ENCODE peak calls at places on chromosomes 16 and 17, in four cellular contexts. One of them, this sample, is unnamed.

GRCh38 chr17:45265823-45266222 is 3.9 kb upstream of the SPATA32 start:
- DNase-seq in spleen: no peak
- DNase-seq in GM12891: no peak
- DNase-seq in stomach: no peak
- DNase-seq in this sample: no peak

GRCh38 chr16:73031155-73031866 is 16.6 kb downstream of the ZFHX3 start:
- DNase-seq in spleen: no peak
- DNase-seq in GM12891: no peak
- DNase-seq in stomach: no peak
- DNase-seq in this sample: no peak

GRCh38 chr16:23317266-23317661 is 15.2 kb downstream of the SCNN1B start:
- DNase-seq in spleen: no peak
- DNase-seq in GM12891: no peak
- DNase-seq in stomach: peak
- DNase-seq in this sample: no peak

GRCh38 chr17:9402590-9403199 is 172.9 kb downstream of the STX8 start:
- DNase-seq in spleen: no peak
- DNase-seq in GM12891: no peak
- DNase-seq in stomach: no peak
- DNase-seq in this sample: peak

GRCh38 chr17:40018211-40019121 is 3.2 kb downstream of the CSF3 start:
- DNase-seq in spleen: no peak
- DNase-seq in GM12891: no peak
- DNase-seq in stomach: no peak
- DNase-seq in this sample: no peak

GRCh38 chr16:21339927-21340326 is 61.8 kb upstream of the CRYM start:
- DNase-seq in spleen: no peak
- DNase-seq in GM12891: no peak
- DNase-seq in stomach: no peak
- DNase-seq in this sample: no peak

GRCh38 chr16:48559462-48560211 is 50.3 kb downstream of the N4BP1 start:
- DNase-seq in spleen: no peak
- DNase-seq in GM12891: no peak
- DNase-seq in stomach: no peak
- DNase-seq in this sample: no peak

GRCh38 chr17:80892019-80892855 is 99.4 kb upstream of the CHMP6 start:
- DNase-seq in spleen: peak
- DNase-seq in GM12891: no peak
- DNase-seq in stomach: no peak
- DNase-seq in this sample: peak

GRCh38 chr17:266219-266618 is 84.8 kb upstream of the DOC2B start:
- DNase-seq in spleen: peak
- DNase-seq in GM12891: no peak
- DNase-seq in stomach: peak
- DNase-seq in this sample: no peak

GRCh38 chr17:75808905-75809621 is 24.5 kb downstream of the UNK start:
- DNase-seq in spleen: peak
- DNase-seq in GM12891: peak
- DNase-seq in stomach: peak
- DNase-seq in this sample: no peak

GRCh38 chr17:38457577-38458371 is 29.5 kb downstream of the ARHGAP23 start:
- DNase-seq in spleen: no peak
- DNase-seq in GM12891: no peak
- DNase-seq in stomach: no peak
- DNase-seq in this sample: no peak

GRCh38 chr16:3861808-3862451 is 18.6 kb downstream of the CREBBP start:
- DNase-seq in spleen: peak
- DNase-seq in GM12891: no peak
- DNase-seq in stomach: no peak
- DNase-seq in this sample: no peak

GRCh38 chr17:81379523-81379942 is 15.7 kb upstream of the BAHCC1 start:
- DNase-seq in spleen: peak
- DNase-seq in GM12891: no peak
- DNase-seq in stomach: peak
- DNase-seq in this sample: peak

GRCh38 chr16:2966043-2966802 is 2.1 kb downstream of the KREMEN2 start:
- DNase-seq in spleen: peak
- DNase-seq in GM12891: no peak
- DNase-seq in stomach: no peak
- DNase-seq in this sample: no peak

GRCh38 chr17:39688475-39688835 is 598 bp upstream of the PGAP3 start:
- DNase-seq in spleen: no peak
- DNase-seq in GM12891: no peak
- DNase-seq in stomach: no peak
- DNase-seq in this sample: no peak

GRCh38 chr17:74742153-74742515 is 5.1 kb downstream of the RAB37 start:
- DNase-seq in spleen: peak
- DNase-seq in GM12891: no peak
- DNase-seq in stomach: no peak
- DNase-seq in this sample: no peak

GRCh38 chr16:6066601-6067000 is 969.0 kb upstream of the EEF2KMT start:
- DNase-seq in spleen: no peak
- DNase-seq in GM12891: no peak
- DNase-seq in stomach: no peak
- DNase-seq in this sample: no peak

GRCh38 chr17:1972429-1973160 is 52.5 kb downstream of the RTN4RL1 start:
- DNase-seq in spleen: no peak
- DNase-seq in GM12891: no peak
- DNase-seq in stomach: no peak
- DNase-seq in this sample: no peak

GRCh38 chr16:84056933-84057332 is 14.3 kb upstream of the SLC38A8 start:
- DNase-seq in spleen: no peak
- DNase-seq in GM12891: no peak
- DNase-seq in stomach: no peak
- DNase-seq in this sample: no peak

GRCh38 chr17:7132511-7133094 is 18.0 kb upstream of the ASGR2 start:
- DNase-seq in spleen: peak
- DNase-seq in GM12891: peak
- DNase-seq in stomach: no peak
- DNase-seq in this sample: no peak

GRCh38 chr17:40610359-40610758 is 37.3 kb downstream of the SMARCE1 start:
- DNase-seq in spleen: no peak
- DNase-seq in GM12891: no peak
- DNase-seq in stomach: no peak
- DNase-seq in this sample: no peak

GRCh38 chr17:58576679-58577367 is 62.4 kb upstream of the MTMR4 start:
- DNase-seq in spleen: no peak
- DNase-seq in GM12891: no peak
- DNase-seq in stomach: no peak
- DNase-seq in this sample: no peak

GRCh38 chr16:87331241-87331801 is 14.1 kb upstream of the C16orf95 start:
- DNase-seq in spleen: peak
- DNase-seq in GM12891: no peak
- DNase-seq in stomach: no peak
- DNase-seq in this sample: no peak

GRCh38 chr17:30230596-30231125 is 4.8 kb downstream of the SLC6A4 start:
- DNase-seq in spleen: peak
- DNase-seq in GM12891: no peak
- DNase-seq in stomach: no peak
- DNase-seq in this sample: no peak

GRCh38 chr17:44990994-44991393 is 22.9 kb upstream of the C1QL1 start:
- DNase-seq in spleen: no peak
- DNase-seq in GM12891: no peak
- DNase-seq in stomach: no peak
- DNase-seq in this sample: no peak

GRCh38 chr16:81708459-81709368 is 70.4 kb upstream of the PLCG2 start:
- DNase-seq in spleen: peak
- DNase-seq in GM12891: no peak
- DNase-seq in stomach: peak
- DNase-seq in this sample: no peak

GRCh38 chr16:19690196-19690595 is 27.8 kb downstream of the KNOP1 start:
- DNase-seq in spleen: no peak
- DNase-seq in GM12891: no peak
- DNase-seq in stomach: no peak
- DNase-seq in this sample: no peak

GRCh38 chr16:11553371-11553770 is 33.3 kb downstream of the LITAF start:
- DNase-seq in spleen: no peak
- DNase-seq in GM12891: no peak
- DNase-seq in stomach: no peak
- DNase-seq in this sample: no peak

GRCh38 chr16:11551842-11552241 is 34.9 kb downstream of the LITAF start:
- DNase-seq in spleen: no peak
- DNase-seq in GM12891: no peak
- DNase-seq in stomach: no peak
- DNase-seq in this sample: no peak

GRCh38 chr16:11554054-11554453 is 32.7 kb downstream of the LITAF start:
- DNase-seq in spleen: no peak
- DNase-seq in GM12891: no peak
- DNase-seq in stomach: no peak
- DNase-seq in this sample: no peak

GRCh38 chr16:11552445-11552844 is 34.3 kb downstream of the LITAF start:
- DNase-seq in spleen: no peak
- DNase-seq in GM12891: no peak
- DNase-seq in stomach: no peak
- DNase-seq in this sample: no peak

GRCh38 chr16:11550651-11551498 is 35.8 kb downstream of the LITAF start:
- DNase-seq in spleen: no peak
- DNase-seq in GM12891: no peak
- DNase-seq in stomach: no peak
- DNase-seq in this sample: no peak
- TF ChIP-seq POLR2AphosphoS5 in spleen: no peak
- TF ChIP-seq POLR2AphosphoS5 in GM12891: no peak
- TF ChIP-seq POLR2AphosphoS5 in stomach: no peak
- TF ChIP-seq POLR2AphosphoS5 in this sample: no peak

DNA sequence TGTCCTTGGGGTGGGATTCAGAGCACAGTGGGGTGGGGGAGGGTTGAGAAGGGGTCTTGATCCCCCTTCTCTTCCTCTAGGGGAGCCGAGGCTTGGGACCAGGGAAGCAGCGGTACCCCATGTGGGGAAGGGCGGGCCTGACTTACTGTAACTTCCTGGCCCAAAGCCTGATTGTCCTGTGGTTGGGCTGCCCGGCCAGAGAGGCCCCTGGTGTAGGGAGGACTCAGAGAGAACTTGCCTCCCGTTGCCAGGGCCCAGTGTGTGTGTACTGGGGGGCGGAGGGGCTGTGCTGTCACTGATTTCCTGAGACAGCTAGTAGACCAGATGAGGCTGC is 16.8 kb downstream of the SOCS3 start:
- DNase-seq in spleen: peak
- DNase-seq in GM12891: no peak
- DNase-seq in stomach: peak
- DNase-seq in this sample: peak
- TF ChIP-seq POLR2AphosphoS5 in spleen: no peak
- TF ChIP-seq POLR2AphosphoS5 in GM12891: no peak
- TF ChIP-seq POLR2AphosphoS5 in stomach: no peak
- TF ChIP-seq POLR2AphosphoS5 in this sample: peak

DNA sequence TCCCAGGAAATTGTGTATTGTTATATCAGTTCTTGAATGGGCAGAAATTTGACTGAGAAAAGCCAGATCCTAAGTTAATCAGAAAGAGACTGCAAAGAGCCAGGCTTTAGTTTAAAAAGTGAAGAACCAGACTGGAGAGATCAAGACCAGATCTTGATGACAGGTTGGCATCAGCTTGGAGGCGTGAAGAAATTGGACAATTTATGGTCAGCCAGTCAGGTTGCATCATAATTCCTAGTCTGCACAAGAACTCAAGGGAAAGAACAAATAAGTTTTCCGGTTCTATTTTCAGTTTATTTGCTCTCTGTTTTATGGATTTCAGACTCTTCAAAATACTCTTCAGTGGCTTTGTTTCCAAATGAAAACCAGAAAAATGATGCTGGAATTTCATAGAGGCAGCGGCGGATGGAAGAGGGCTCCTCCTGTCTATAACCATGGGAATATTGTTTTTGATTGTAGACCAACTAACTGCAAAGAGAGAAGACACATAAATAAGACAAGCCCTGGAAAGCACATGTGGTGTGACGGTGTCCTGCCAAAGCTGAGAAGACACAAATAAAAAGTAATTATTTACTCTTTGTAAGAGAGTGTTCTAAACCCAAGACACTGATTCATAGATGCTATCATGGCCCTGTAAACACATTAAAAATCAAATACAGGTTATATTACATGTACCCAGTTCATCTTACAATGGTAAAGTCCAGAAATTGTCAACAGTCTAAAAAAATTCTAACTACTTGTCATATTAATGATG is 91.7 kb downstream of the PCTP start:
- DNase-seq in spleen: no peak
- DNase-seq in GM12891: no peak
- DNase-seq in stomach: no peak
- DNase-seq in this sample: no peak
- TF ChIP-seq POLR2AphosphoS5 in spleen: no peak
- TF ChIP-seq POLR2AphosphoS5 in GM12891: no peak
- TF ChIP-seq POLR2AphosphoS5 in stomach: no peak
- TF ChIP-seq POLR2AphosphoS5 in this sample: no peak

GRCh38 chr16:8735574-8735973 is 61.2 kb downstream of the ABAT start:
- DNase-seq in spleen: peak
- DNase-seq in GM12891: no peak
- DNase-seq in stomach: no peak
- DNase-seq in this sample: no peak
- TF ChIP-seq POLR2AphosphoS5 in spleen: no peak
- TF ChIP-seq POLR2AphosphoS5 in GM12891: no peak
- TF ChIP-seq POLR2AphosphoS5 in stomach: no peak
- TF ChIP-seq POLR2AphosphoS5 in this sample: no peak

This sample was measured in HCT116.